ENCODE peak calls at places on chromosome 19, in five cellular contexts. L is IMR-90, F is neuronal stem cell, U is mesendoderm, Z is H9. I is an unnamed sample.

GRCh38 chr19:41321600-41322270 is 11.8 kb downstream of the CCDC97 start:
- DNase-seq in L (peak), F (peak), U (peak), Z (peak), I (peak)

GRCh38 chr19:577439-578392 is 5.3 kb downstream of the BSG start:
- DNase-seq in L (no peak), F (no peak), U (no peak), Z (no peak), I (no peak)

GRCh38 chr19:15622991-15623390 is 8.0 kb downstream of the CYP4F8 start:
- DNase-seq in L (no peak), F (no peak), U (no peak), Z (no peak), I (no peak)

GRCh38 chr19:13100031-13100588 is 2.5 kb downstream of the LYL1 start:
- DNase-seq in L (no peak), F (no peak), U (no peak), Z (no peak), I (no peak)

GRCh38 chr19:32599736-32600157 is 18.8 kb downstream of the PDCD5 start:
- DNase-seq in L (peak), F (peak), U (peak), Z (no peak), I (no peak)

GRCh38 chr19:33242911-33243310 is 17.3 kb upstream of the SLC7A10 start:
- DNase-seq in L (no peak), F (no peak), U (no peak), Z (no peak), I (no peak)

GRCh38 chr19:41352609-41353465 is 885 bp downstream of the TGFB1 start:
- DNase-seq in L (peak), F (no peak), U (peak), Z (peak), I (no peak)

GRCh38 chr19:16435238-16435911 is 36.4 kb downstream of the EPS15L1 start:
- DNase-seq in L (peak), F (no peak), U (peak), Z (no peak), I (no peak)

GRCh38 chr19:54572696-54573311 is 786 bp upstream of the LILRA2 start:
- DNase-seq in L (no peak), F (no peak), U (no peak), Z (no peak), I (no peak)

GRCh38 chr19:1618157-1619093 is 13.2 kb upstream of the UQCR11 start:
- DNase-seq in L (no peak), F (no peak), U (peak), Z (peak), I (peak)

GRCh38 chr19:47511681-47512080 is 3.2 kb downstream of the NAPA start:
- DNase-seq in L (peak), F (no peak), U (no peak), Z (no peak), I (no peak)

GRCh38 chr19:778910-779653 is 18.2 kb upstream of the PTBP1 start:
- DNase-seq in L (peak), F (no peak), U (peak), Z (no peak), I (no peak)

GRCh38 chr19:42440357-42441046 is 2.2 kb downstream of the CXCL17 start:
- DNase-seq in L (peak), F (peak), U (peak), Z (peak), I (peak)

DNA sequence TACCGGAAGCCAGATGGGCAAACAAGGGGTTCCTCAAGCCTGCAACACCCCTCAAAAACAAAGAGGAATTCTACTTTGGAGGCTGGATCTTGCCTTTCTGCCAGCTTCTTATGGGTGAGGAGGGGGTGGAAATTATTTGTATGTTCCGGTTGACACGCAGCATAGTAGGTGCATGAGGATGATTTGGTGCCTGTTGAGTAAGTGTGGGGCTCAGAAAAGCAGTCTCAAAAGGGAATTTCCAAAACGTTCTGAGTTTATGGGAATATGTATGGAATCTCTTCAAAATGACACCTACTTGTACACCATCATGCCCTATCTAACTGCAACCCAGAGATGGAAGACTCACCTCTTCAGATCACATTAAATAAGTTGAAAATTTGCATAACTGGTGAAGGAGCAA is 3.0 kb upstream of the TECR start:
- DNase-seq in L (no peak), F (no peak), U (no peak), Z (no peak), I (no peak)
- H2BK120ac ChIP-seq in L (no peak), F (no peak), U (no peak), Z (no peak), I (no peak)

GRCh38 chr19:18426416-18426767 is 7.2 kb downstream of the SSBP4 start:
- DNase-seq in L (no peak), F (no peak), U (no peak), Z (no peak), I (no peak)

GRCh38 chr19:18424890-18425514 is 5.8 kb downstream of the SSBP4 start:
- DNase-seq in L (no peak), F (no peak), U (no peak), Z (no peak), I (no peak)

GRCh38 chr19:18427080-18427751 is 8.0 kb downstream of the SSBP4 start:
- DNase-seq in L (no peak), F (no peak), U (no peak), Z (no peak), I (no peak)

GRCh38 chr19:18424122-18424889 is 5.1 kb downstream of the SSBP4 start:
- DNase-seq in L (no peak), F (no peak), U (no peak), Z (no peak), I (no peak)

GRCh38 chr19:18425515-18426415 is 6.6 kb downstream of the SSBP4 start:
- DNase-seq in L (peak), F (no peak), U (no peak), Z (no peak), I (no peak)
- H2BK120ac ChIP-seq in L (peak), F (peak), U (no peak), Z (no peak), I (no peak)

GRCh38 chr19:44756089-44756562 is 7.6 kb downstream of the BCL3 start:
- DNase-seq in L (no peak), F (no peak), U (no peak), Z (no peak), I (no peak)

GRCh38 chr19:44757735-44758505 is 9.4 kb downstream of the BCL3 start:
- DNase-seq in L (peak), F (peak), U (peak), Z (peak), I (peak)

GRCh38 chr19:44755219-44755618 is 6.7 kb downstream of the BCL3 start:
- DNase-seq in L (no peak), F (no peak), U (no peak), Z (no peak), I (no peak)

GRCh38 chr19:44758596-44758995 is 10.1 kb downstream of the BCL3 start:
- DNase-seq in L (no peak), F (no peak), U (peak), Z (peak), I (peak)

GRCh38 chr19:44757057-44757734 is 8.7 kb downstream of the BCL3 start:
- DNase-seq in L (peak), F (no peak), U (no peak), Z (no peak), I (peak)
- H2BK120ac ChIP-seq in L (peak), F (no peak), U (no peak), Z (no peak), I (no peak)

GRCh38 chr19:35644206-35644986 is 2.9 kb downstream of the ETV2 start:
- DNase-seq in L (peak), F (peak), U (peak), Z (peak), I (peak)
- H2BK120ac ChIP-seq in L (no peak), F (no peak), U (no peak), Z (no peak), I (no peak)

GRCh38 chr19:6271721-6272410 is 7.9 kb downstream of the MLLT1 start:
- DNase-seq in L (peak), F (no peak), U (peak), Z (peak), I (no peak)
- H2BK120ac ChIP-seq in L (peak), F (no peak), U (no peak), Z (no peak), I (no peak)

GRCh38 chr19:8459520-8460260 is 14.9 kb downstream of the HNRNPM start:
- DNase-seq in L (peak), F (no peak), U (no peak), Z (no peak), I (no peak)
- H2BK120ac ChIP-seq in L (peak), F (no peak), U (no peak), Z (no peak), I (no peak)

DNA sequence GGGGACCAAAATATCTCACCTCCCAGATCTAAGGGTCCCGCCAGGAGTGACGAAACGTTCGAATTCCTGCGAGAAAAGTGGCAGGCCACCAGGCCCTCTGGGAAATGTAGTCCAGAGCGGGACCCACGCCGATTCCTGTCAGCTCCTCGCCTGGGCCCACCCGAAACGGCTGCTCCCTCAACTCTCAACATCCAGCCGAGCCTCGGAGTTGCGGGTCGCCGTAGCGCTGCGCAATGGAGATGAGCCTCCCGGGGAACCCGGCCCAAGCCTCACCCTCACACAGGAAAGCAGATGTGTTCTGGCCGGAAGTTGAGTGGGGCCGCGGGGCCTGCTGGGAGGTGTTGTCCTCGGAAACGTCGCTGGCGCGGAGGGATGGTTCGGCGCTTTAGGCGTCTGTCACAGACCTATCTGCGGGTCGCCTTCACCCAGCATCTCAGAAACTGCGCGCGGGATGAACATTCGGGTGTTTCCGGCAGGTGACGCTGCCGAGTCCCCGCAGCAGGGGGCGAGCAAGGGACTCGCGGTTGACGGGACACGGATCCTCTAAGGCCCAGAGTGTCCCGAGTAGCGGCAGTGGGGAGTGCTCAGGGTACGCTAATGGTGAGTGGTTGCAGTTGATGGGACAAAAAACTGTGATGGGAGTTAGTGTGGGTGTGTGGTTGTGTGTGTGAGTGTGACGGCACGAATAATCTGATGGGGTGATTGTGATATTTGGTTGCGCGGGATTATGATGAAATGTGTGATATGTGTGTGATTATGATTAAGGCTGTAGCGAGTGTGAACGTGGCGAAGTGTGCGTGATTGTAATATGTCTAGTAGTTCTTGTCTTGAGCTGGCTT is at the start of the genes ZNF568 and ZNF829:
- DNase-seq in L (peak), F (peak), U (peak), Z (peak), I (peak)
- H2BK120ac ChIP-seq in L (peak), F (no peak), U (no peak), Z (no peak), I (no peak)

GRCh38 chr19:31354919-31355318 is 5.7 kb upstream of the TSHZ3 start:
- DNase-seq in L (no peak), F (no peak), U (no peak), Z (no peak), I (no peak)

GRCh38 chr19:31352782-31353651 is 3.8 kb upstream of the TSHZ3 start:
- DNase-seq in L (no peak), F (no peak), U (peak), Z (peak), I (no peak)

GRCh38 chr19:31353826-31354225 is 4.6 kb upstream of the TSHZ3 start:
- DNase-seq in L (no peak), F (no peak), U (peak), Z (peak), I (no peak)

GRCh38 chr19:31355330-31356289 is 6.4 kb upstream of the TSHZ3 start:
- DNase-seq in L (no peak), F (no peak), U (peak), Z (peak), I (no peak)

DNA sequence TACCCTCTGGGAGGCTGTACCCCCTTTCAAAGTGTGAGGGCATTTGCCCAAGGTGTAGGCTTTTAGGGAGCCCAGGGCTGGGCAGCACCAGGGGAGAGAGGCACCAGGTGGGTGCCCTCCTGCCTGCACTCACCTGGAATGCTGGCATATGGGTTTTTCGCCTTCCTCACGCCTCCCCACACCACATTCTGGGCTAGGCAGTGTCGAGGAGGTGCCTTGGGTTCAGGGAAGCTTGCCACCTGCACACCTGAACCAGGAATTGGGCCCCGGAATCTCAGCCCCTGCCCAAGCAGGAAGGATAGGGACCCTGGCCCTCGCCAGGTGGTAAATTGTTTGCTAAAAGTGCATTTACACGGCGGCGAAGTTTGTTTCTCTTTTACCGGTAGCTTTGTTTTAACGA is 5.1 kb upstream of the TSHZ3 start:
- DNase-seq in L (no peak), F (no peak), U (no peak), Z (peak), I (no peak)
- H2BK120ac ChIP-seq in L (no peak), F (no peak), U (no peak), Z (no peak), I (no peak)

GRCh38 chr19:3753631-3754410 is 7.7 kb downstream of the APBA3 start:
- DNase-seq in L (no peak), F (no peak), U (no peak), Z (no peak), I (no peak)
- H2BK120ac ChIP-seq in L (no peak), F (no peak), U (no peak), Z (no peak), I (no peak)

GRCh38 chr19:29628661-29629385 is 22.7 kb downstream of the POP4 start:
- DNase-seq in L (no peak), F (no peak), U (no peak), Z (no peak), I (no peak)
- H2BK120ac ChIP-seq in L (no peak), F (no peak), U (no peak), Z (no peak), I (no peak)

I was measured in H1.